ENCODE peak calls at places on chromosomes 11 and 22, in nine cellular contexts. B is GM12878, R is SK-N-SH, F is A549, E is sigmoid colon, T is K562, L is HepG2, S is tibial nerve, H is suprapubic skin. D is an unnamed sample.

GRCh38 chr11:72123117-72123653 is 10.7 kb upstream of the ANAPC15 start:
- DNase-seq in S (no peak), F (no peak), T (no peak), B (no peak), L (no peak), R (no peak), E (no peak), H (no peak), D (no peak)

GRCh38 chr11:27216268-27217149 is 146.5 kb downstream of the CCDC34 start:
- DNase-seq in F (no peak), B (no peak), L (no peak), R (peak; percentile 59), T (no peak), E (peak; percentile 86), S (no peak), H (no peak), D (no peak)

GRCh38 chr11:100719809-100720221 is 32.7 kb downstream of the ARHGAP42 start:
- DNase-seq in R (no peak), E (no peak), L (no peak), S (peak; percentile 61), H (no peak), B (no peak), F (peak; percentile 65), T (no peak), D (no peak)

GRCh38 chr11:27757953-27758352 is 57.7 kb upstream of the BDNF start:
- DNase-seq in L (no peak), T (no peak), E (no peak), B (no peak), S (no peak), F (no peak), H (no peak), R (no peak), D (no peak)

GRCh38 chr11:115944596-115944995 is 440.4 kb upstream of the CADM1 start:
- DNase-seq in B (no peak), E (no peak), T (no peak), S (no peak), R (no peak), F (no peak), L (no peak), H (no peak), D (no peak)

GRCh38 chr11:67615455-67616430 is 9.0 kb downstream of the NDUFV1 start:
- DNase-seq in S (no peak), B (no peak), F (peak; percentile 71), L (peak; percentile 35), H (peak; percentile 70), R (peak; percentile 76), E (no peak), T (peak; percentile 49), D (peak; percentile 54)

GRCh38 chr11:68454767-68455166 is 5.8 kb upstream of the PPP6R3 start:
- DNase-seq in H (peak; percentile 57), S (no peak), T (no peak), B (no peak), L (no peak), F (no peak), R (no peak), E (no peak), D (peak; percentile 64)

GRCh38 chr22:33932997-33933396 is 12.7 kb upstream of the LARGE1 start:
- DNase-seq in E (no peak), L (no peak), S (no peak), B (no peak), R (no peak), F (no peak), H (no peak), T (no peak), D (no peak)

GRCh38 chr11:66072518-66072917 is 2.4 kb downstream of the PACS1 start:
- DNase-seq in B (no peak), S (no peak), R (no peak), T (no peak), E (no peak), F (no peak), H (no peak), L (no peak), D (no peak)

GRCh38 chr11:84780689-84781293 is 846.4 kb downstream of the DLG2 start:
- DNase-seq in E (no peak), F (no peak), H (no peak), B (no peak), L (peak; percentile 6), T (no peak), S (no peak), R (no peak), D (no peak)

GRCh38 chr11:32426192-32426591 is 9.1 kb downstream of the WT1 start:
- DNase-seq in L (no peak), T (no peak), R (no peak), H (no peak), B (no peak), S (no peak), E (no peak), F (no peak), D (no peak)

GRCh38 chr11:34495239-34495723 is 18.3 kb downstream of the ELF5 start:
- DNase-seq in H (no peak), L (no peak), S (no peak), B (no peak), F (no peak), T (no peak), E (no peak), R (no peak), D (no peak)

GRCh38 chr11:123143476-123143875 is 51.6 kb downstream of the CLMP start:
- DNase-seq in F (no peak), H (no peak), E (no peak), T (no peak), B (no peak), R (no peak), S (no peak), L (no peak), D (no peak)

GRCh38 chr22:49948958-49949913 is 11.3 kb upstream of the PIM3 start:
- DNase-seq in T (peak; percentile 12), B (no peak), R (no peak), H (no peak), E (no peak), S (no peak), L (peak; percentile 84), F (no peak), D (peak; percentile 96)

GRCh38 chr11:126039485-126040271 is 23.0 kb downstream of the CDON start:
- DNase-seq in R (no peak), L (no peak), S (no peak), H (no peak), F (no peak), B (no peak), T (no peak), E (no peak), D (no peak)

GRCh38 chr11:111378773-111379499 is at the start of gene POU2AF1:
- DNase-seq in L (no peak), F (no peak), T (no peak), S (no peak), B (peak; percentile 82), R (no peak), H (peak; percentile 70), E (no peak), D (peak; percentile 88)
- TF ChIP-seq EP300 in L (no peak), F (no peak), T (no peak), S (no peak), B (no peak), R (no peak), H (no peak), E (no peak), D (no peak)

GRCh38 chr11:134535029-134536025 is 123.3 kb upstream of the B3GAT1 start:
- DNase-seq in L (no peak), T (no peak), E (peak; percentile 56), H (peak; percentile 40), F (no peak), S (no peak), R (no peak), B (no peak), D (no peak)

GRCh38 chr11:134537941-134538340 is 125.9 kb upstream of the B3GAT1 start:
- DNase-seq in L (no peak), F (no peak), H (peak; percentile 17), B (no peak), S (no peak), R (no peak), T (no peak), E (no peak), D (no peak)

GRCh38 chr11:134537296-134537695 is 125.3 kb upstream of the B3GAT1 start:
- DNase-seq in F (no peak), H (no peak), B (no peak), R (no peak), L (no peak), E (peak; percentile 47), T (no peak), S (no peak), D (no peak)

GRCh38 chr11:134536219-134536618 is 124.2 kb upstream of the B3GAT1 start:
- DNase-seq in B (no peak), F (no peak), L (no peak), H (no peak), E (peak; percentile 35), T (no peak), S (no peak), R (no peak), D (no peak)

GRCh38 chr11:134536677-134537076 is 124.6 kb upstream of the B3GAT1 start:
- DNase-seq in E (peak; percentile 19), S (no peak), T (no peak), H (no peak), F (no peak), R (no peak), L (no peak), B (no peak), D (no peak)
- H3K4me3 ChIP-seq in E (no peak overlapping the region), S (no peak overlapping the region), T (no peak overlapping the region), H (no peak overlapping the region), F (no peak overlapping the region), R (no peak overlapping the region), L (no peak overlapping the region), B (no peak overlapping the region), D (no peak overlapping the region)

DNA sequence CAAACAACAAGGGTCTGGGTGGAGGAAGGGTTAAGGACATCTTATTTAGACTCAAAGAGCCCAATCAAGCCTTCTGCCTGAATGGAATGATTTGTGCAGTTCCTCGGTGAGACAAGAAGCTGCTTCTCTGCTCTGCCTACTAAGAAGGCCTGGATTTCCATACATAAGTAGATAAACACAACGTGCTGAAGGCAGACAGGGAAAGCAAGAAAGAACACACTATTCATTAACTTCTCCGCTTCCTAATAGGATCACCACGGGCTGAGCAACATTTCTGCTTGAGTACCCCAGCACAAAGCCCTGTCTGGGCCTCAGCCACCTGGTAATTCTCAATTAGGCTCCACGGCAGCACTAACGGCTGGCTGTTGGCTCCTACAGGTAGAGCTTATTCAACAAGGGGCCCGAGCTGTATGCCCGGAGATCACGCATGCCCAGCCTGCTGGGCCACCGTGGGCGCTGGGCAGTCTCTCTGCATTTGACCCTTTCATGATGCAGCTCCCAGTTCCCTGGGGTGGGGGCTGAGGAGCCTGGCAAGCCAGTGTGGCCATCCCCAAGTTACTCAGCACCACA is 1156.6 kb downstream of the TBC1D22A start:
- DNase-seq in F (no peak), L (no peak), S (no peak), E (no peak), B (no peak), H (no peak), T (no peak), R (no peak), D (peak; percentile 48)
- TF ChIP-seq EP300 in F (no peak), L (no peak), S (no peak), E (no peak), B (no peak), H (no peak), T (no peak), R (no peak), D (no peak)

DNA sequence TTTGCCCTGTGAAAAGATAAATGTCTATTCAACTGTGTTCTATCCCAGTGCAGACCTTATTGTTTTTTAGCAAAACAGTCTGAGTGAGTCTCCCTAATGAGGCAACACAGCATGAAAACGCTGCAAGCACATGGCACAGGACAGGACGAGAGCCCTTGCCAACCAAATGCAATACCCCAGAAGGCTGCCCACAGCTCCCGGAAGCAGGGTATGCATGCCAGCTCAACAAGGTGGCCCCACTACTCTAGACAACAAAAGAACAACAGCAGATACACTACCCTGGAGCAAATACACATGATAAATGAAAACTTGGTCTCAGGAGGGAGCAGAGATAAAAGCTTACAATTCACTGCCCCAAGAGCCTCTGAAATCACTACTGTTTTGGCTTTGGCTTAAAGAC is 785.4 kb upstream of the API5 start:
- DNase-seq in L (no peak), S (no peak), B (no peak), E (no peak), T (no peak), F (no peak), R (no peak), H (no peak), D (no peak)
- H3K4me3 ChIP-seq in L (no peak overlapping the region), S (no peak overlapping the region), B (no peak overlapping the region), E (no peak overlapping the region), T (no peak overlapping the region), F (no peak overlapping the region), R (no peak overlapping the region), H (no peak overlapping the region), D (no peak overlapping the region)